ENCODE peak calls at places on chromosome 5, in five cellular contexts. D, A, M, C and Z are unnamed samples.

GRCh38 chr5:1184163-1184470 is 17.3 kb upstream of the SLC6A19 start:
- DNase-seq in D (no peak), A (no peak), M (no peak), C (no peak), Z (no peak)

GRCh38 chr5:135242496-135243193 is 156.4 kb downstream of the MACROH2A1 start:
- DNase-seq in D (peak), A (no peak), M (peak), C (peak), Z (peak)

GRCh38 chr5:10632110-10632903 is 68.4 kb downstream of the ANKRD33B start:
- DNase-seq in D (peak), A (peak), M (peak), C (no peak), Z (no peak)

GRCh38 chr5:35183243-35183955 is 46.9 kb downstream of the PRLR start:
- DNase-seq in D (no peak), A (peak), M (peak), C (peak), Z (no peak)

GRCh38 chr5:76622973-76623596 is at the start of gene F2RL2:
- DNase-seq in D (peak), A (no peak), M (no peak), C (no peak), Z (no peak)

GRCh38 chr5:154753792-154754191 is 1.4 kb upstream of the LARP1 start:
- DNase-seq in D (peak), A (no peak), M (peak), C (peak), Z (no peak)

GRCh38 chr5:59157001-59157527 is 574.2 kb downstream of the RAB3C start:
- DNase-seq in D (no peak), A (no peak), M (no peak), C (no peak), Z (no peak)

GRCh38 chr5:168162464-168162863 is 129.0 kb upstream of the WWC1 start:
- DNase-seq in D (no peak), A (no peak), M (no peak), C (no peak), Z (no peak)

GRCh38 chr5:76046761-76047160 is 36.4 kb upstream of the SV2C start:
- DNase-seq in D (no peak), A (no peak), M (no peak), C (no peak), Z (no peak)

GRCh38 chr5:172670444-172670843 is 29.4 kb downstream of the NEURL1B start:
- DNase-seq in D (no peak), A (no peak), M (no peak), C (no peak), Z (no peak)

GRCh38 chr5:647727-648126 is 35.6 kb downstream of the CEP72 start:
- DNase-seq in D (peak), A (no peak), M (no peak), C (no peak), Z (no peak)

GRCh38 chr5:135392256-135392655 is 6.8 kb downstream of the MACROH2A1 start:
- DNase-seq in D (no peak), A (peak), M (no peak), C (no peak), Z (peak)

GRCh38 chr5:120160120-120160895 is 303.8 kb upstream of the PRR16 start:
- DNase-seq in D (no peak), A (no peak), M (no peak), C (no peak), Z (no peak)

GRCh38 chr5:88279584-88279983 is 10.9 kb upstream of the TMEM161B start:
- DNase-seq in D (no peak), A (no peak), M (no peak), C (no peak), Z (no peak)

GRCh38 chr5:172453206-172453985 is 929 bp downstream of the SH3PXD2B start:
- DNase-seq in D (peak), A (no peak), M (peak), C (peak), Z (no peak)

GRCh38 chr5:125198270-125198974 is 452.0 kb upstream of the ZNF608 start:
- DNase-seq in D (peak), A (no peak), M (peak), C (peak), Z (no peak)

GRCh38 chr5:79878721-79879336 is 112.2 kb downstream of the MTX3 start:
- DNase-seq in D (no peak), A (peak), M (no peak), C (no peak), Z (peak)

GRCh38 chr5:41891066-41891707 is 13.0 kb upstream of the RIMOC1 start:
- DNase-seq in D (no peak), A (no peak), M (no peak), C (no peak), Z (no peak)

GRCh38 chr5:389197-389821 is 53.7 kb upstream of the EXOC3 start:
- DNase-seq in D (no peak), A (no peak), M (no peak), C (no peak), Z (peak)

GRCh38 chr5:150404121-150404990 is 8.4 kb downstream of the CD74 start:
- DNase-seq in D (no peak), A (no peak), M (no peak), C (no peak), Z (no peak)

GRCh38 chr5:150409638-150410523 is 2.8 kb downstream of the CD74 start:
- DNase-seq in D (peak), A (peak), M (peak), C (peak), Z (no peak)

GRCh38 chr5:150404991-150405816 is 7.5 kb downstream of the CD74 start:
- DNase-seq in D (no peak), A (no peak), M (no peak), C (no peak), Z (no peak)

GRCh38 chr5:150406120-150407096 is 6.3 kb downstream of the CD74 start:
- DNase-seq in D (no peak), A (no peak), M (no peak), C (no peak), Z (no peak)

GRCh38 chr5:150407097-150407720 is 5.5 kb downstream of the CD74 start:
- DNase-seq in D (no peak), A (no peak), M (no peak), C (no peak), Z (no peak)
- TF ChIP-seq POLR2A in D (no peak), A (no peak), M (no peak), C (no peak), Z (no peak)

GRCh38 chr5:141330299-141331080 is at the start of gene PCDHGA1:
- DNase-seq in D (no peak), A (no peak), M (no peak), C (no peak), Z (no peak)

GRCh38 chr5:141328231-141328630 is 2.1 kb upstream of the PCDHGA1 start:
- DNase-seq in D (no peak), A (no peak), M (no peak), C (no peak), Z (no peak)

GRCh38 chr5:141320225-141321169 is at the start of gene TAF7:
- DNase-seq in D (peak), A (peak), M (peak), C (peak), Z (peak)

GRCh38 chr5:141322261-141322660 is 1.7 kb upstream of the TAF7 start:
- DNase-seq in D (no peak), A (no peak), M (no peak), C (no peak), Z (no peak)

DNA sequence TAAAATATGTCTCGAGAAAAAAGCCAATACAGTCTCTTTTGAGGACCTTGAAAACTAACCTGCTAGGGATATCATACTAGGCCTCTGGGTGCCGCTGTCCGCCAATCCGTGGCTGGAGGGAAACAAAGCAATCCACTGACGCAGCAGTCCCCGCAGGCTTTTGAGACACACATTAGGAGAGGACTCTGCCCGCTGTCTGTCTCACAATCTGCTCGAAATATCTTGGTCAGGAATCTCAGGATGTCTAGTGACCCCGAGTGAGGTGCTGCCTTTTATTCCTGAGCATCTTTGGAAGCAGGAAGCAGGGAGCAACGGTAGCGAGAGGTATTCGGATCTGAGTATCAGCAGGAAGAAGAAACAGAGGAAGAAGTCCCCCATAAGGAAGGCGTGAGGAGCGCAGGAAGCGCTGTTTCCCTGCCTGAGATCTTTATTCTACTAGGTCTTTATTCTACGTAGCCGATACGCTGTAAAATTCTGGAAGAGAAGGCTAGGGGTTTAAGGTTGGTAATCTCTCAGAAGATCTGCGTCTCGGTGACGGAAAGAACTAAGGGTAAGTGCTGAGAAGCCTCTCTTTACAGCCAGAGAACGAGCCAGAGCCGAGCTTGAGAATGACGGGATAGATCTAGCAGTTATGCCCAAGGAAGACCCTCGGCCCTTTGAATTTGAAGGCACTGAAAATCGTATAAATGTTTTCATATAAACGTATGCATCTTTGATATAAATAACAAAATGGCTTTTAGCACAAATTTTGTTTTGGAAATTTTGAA is 4.0 kb upstream of the PCDHGA1 start:
- DNase-seq in D (peak), A (peak), M (peak), C (peak), Z (no peak)
- TF ChIP-seq POLR2A in D (no peak), A (no peak), M (no peak), C (no peak), Z (no peak)

DNA sequence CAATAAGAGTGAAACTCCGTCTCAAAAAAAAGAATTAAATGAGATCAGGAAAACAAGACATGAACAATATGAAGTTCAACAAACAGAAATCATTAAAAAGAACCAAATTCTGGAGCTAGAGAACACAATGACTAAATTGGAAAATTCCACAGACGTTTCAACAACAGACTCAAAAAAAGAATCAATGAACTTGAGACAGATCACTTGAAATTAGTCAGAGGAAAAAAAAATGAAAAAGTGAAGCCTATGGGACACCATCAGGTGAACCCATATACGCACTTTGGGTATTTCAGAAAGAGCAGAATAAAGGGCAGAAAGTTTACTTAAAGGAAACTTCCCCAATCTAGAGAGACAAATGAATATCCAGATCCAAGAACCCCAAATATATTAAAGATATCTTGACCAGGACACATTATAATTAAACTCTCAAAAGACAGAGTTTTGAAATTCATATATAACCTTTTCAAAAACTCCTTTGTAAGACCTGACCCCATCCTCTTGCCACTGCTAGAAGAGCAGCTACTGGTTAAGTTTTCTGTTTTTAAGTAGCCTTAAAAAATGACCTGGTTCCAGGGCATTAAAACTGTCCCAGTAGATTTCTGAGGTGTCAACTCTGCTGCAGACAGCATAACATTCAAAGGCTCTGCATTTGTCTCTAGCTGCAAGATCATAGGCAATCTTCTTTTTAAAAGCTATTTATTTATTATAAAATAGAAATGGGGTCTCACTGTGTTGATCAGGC is 7.7 kb upstream of the MATR3 start:
- DNase-seq in D (no peak), A (no peak), M (no peak), C (no peak), Z (peak)
- TF ChIP-seq POLR2A in D (no peak), A (no peak), M (no peak), C (no peak), Z (no peak)

GRCh38 chr5:138559937-138560336 is 15.3 kb downstream of the HSPA9 start:
- DNase-seq in D (no peak), A (no peak), M (no peak), C (peak), Z (no peak)
- TF ChIP-seq POLR2A in D (no peak), A (no peak), M (no peak), C (no peak), Z (no peak)

GRCh38 chr5:95836544-95836943 is 14.0 kb upstream of the GLRX start:
- DNase-seq in D (no peak), A (no peak), M (no peak), C (no peak), Z (no peak)
- TF ChIP-seq POLR2A in D (no peak), A (no peak), M (no peak), C (no peak), Z (no peak)

DNA sequence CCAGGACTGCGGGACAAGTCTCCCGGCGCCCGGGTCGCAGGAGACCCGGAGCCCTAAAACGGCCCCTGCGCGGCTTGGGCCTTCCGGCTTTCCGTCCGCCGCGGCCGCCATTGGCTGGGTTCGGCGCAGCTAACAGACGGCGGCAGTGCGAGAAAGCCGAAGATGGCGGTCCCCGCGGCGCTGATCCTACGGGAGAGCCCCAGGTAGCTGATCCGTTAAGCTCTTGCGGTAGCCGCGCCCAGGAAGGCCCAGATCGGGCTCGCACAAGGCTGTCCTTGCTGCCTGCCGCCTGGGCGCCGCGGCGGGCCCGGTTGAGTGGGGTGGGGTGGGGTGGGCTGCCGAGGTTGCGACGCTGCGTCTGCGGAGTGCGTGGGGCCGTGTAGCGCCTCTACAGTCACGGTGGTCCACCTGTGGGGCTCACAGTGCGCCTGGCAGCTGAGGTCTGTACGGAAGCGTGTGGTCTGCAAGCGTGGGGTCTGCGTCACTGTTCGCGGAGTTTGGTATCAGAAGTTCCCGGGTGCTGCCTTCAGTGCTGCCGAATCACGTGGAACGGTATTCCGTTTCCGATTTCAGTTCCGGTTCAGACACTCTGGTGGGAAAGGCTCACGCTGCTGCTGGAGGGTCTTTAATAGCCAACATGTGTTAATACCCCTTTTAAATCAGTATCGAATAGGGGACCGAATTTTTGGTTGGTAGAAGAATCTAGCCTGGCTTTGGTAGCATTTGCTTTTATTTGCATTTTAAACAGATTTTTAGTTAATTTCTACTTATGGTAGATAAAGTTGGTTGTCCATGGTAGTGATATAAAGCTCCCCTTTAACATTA is at the start of gene COMMD10:
- DNase-seq in D (peak), A (peak), M (peak), C (peak), Z (no peak)
- TF ChIP-seq POLR2A in D (peak), A (peak), M (peak), C (no peak), Z (no peak)

GRCh38 chr5:163437309-163438182 is at the start of gene CCNG1:
- DNase-seq in D (peak), A (peak), M (peak), C (peak), Z (peak)
- TF ChIP-seq POLR2A in D (peak), A (peak), M (peak), C (no peak), Z (peak)

DNA sequence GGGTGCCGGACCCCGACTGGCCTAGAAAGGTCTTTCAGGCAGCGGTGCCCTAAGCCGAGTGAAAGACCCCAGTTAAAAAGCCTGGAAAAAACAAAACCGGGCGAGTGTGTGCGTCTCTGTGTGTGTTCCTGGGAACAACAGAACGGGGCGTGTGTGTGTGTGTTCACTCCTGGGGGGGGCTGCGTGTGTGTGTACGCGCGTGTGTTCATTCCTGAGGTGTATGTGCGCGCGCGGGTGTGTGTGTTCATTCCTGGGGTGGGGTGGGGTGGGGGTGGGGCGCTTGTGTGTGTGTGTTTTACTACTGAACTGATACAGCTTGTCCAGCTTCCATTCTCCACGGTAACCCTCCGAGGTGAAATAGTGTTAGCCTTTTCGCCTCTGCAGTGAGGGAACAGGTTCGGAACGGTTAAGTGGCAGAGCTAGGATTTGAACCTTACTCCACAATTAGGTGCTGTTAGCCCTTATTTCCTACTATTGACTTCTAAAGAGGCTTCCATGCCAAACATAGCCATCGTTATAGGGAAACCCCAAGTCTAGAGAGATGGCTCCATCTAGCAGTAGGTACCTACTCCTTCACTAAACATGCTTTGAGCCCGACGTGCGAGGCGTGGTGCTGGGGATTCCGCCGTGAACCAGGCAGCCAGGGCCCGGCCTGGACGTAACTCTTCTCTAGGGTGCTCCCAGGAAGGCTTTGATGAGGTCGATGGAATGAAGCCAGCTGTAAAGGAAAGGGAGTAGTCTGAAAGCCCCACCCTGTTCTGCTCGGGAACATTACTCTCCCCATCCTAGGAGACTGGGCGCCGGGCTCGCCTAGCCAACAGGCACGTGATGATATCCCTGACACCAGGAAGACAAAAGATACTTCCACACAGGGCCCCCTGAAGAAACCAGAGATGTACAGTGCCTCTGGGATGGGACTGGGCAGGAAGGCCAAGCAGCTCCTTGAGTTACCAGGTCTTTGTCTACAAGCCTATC is 734 bp upstream of the SKP1 start:
- DNase-seq in D (peak), A (no peak), M (peak), C (peak), Z (peak)
- TF ChIP-seq POLR2A in D (no peak), A (peak), M (peak), C (no peak), Z (no peak)